ENCODE peak calls at places on chromosomes 11 and 22, in four cellular contexts. One of them, this sample, is unnamed.

GRCh38 chr22:21009638-21010425 is 5.1 kb upstream of the P2RX6 start:
- DNase-seq in stimulated activated CD4-positive, alpha-beta T cell treated with anti-CD3 and anti-CD28 coated beads, TNF-alpha, amount 100 ng/mL, for 1 hour: no peak
- DNase-seq in GM13977: no peak
- DNase-seq in DMS53: peak
- DNase-seq in this sample: peak

GRCh38 chr11:95908826-95909225 is 15.1 kb downstream of the MTMR2 start:
- DNase-seq in GM13977: no peak
- DNase-seq in stimulated activated CD4-positive, alpha-beta T cell treated with anti-CD3 and anti-CD28 coated beads, TNF-alpha, amount 100 ng/mL, for 1 hour: no peak
- DNase-seq in DMS53: no peak
- DNase-seq in this sample: no peak

GRCh38 chr22:50016308-50016987 is 3.9 kb upstream of the IL17REL start:
- DNase-seq in stimulated activated CD4-positive, alpha-beta T cell treated with anti-CD3 and anti-CD28 coated beads, TNF-alpha, amount 100 ng/mL, for 1 hour: no peak
- DNase-seq in DMS53: no peak
- DNase-seq in GM13977: no peak
- DNase-seq in this sample: no peak

GRCh38 chr11:11977206-11977938 is 31.1 kb downstream of the DKK3 start:
- DNase-seq in DMS53: no peak
- DNase-seq in stimulated activated CD4-positive, alpha-beta T cell treated with anti-CD3 and anti-CD28 coated beads, TNF-alpha, amount 100 ng/mL, for 1 hour: no peak
- DNase-seq in GM13977: no peak
- DNase-seq in this sample: peak

GRCh38 chr11:74055938-74056337 is 47.1 kb upstream of the UCP3 start:
- DNase-seq in DMS53: peak
- DNase-seq in GM13977: no peak
- DNase-seq in stimulated activated CD4-positive, alpha-beta T cell treated with anti-CD3 and anti-CD28 coated beads, TNF-alpha, amount 100 ng/mL, for 1 hour: no peak
- DNase-seq in this sample: no peak

GRCh38 chr11:132068556-132068955 is 698.1 kb downstream of the NTM start:
- DNase-seq in stimulated activated CD4-positive, alpha-beta T cell treated with anti-CD3 and anti-CD28 coated beads, TNF-alpha, amount 100 ng/mL, for 1 hour: no peak
- DNase-seq in GM13977: no peak
- DNase-seq in DMS53: no peak
- DNase-seq in this sample: no peak

GRCh38 chr22:28951969-28952521 is 68.7 kb downstream of the ZNRF3 start:
- DNase-seq in GM13977: no peak
- DNase-seq in DMS53: no peak
- DNase-seq in stimulated activated CD4-positive, alpha-beta T cell treated with anti-CD3 and anti-CD28 coated beads, TNF-alpha, amount 100 ng/mL, for 1 hour: no peak
- DNase-seq in this sample: peak

GRCh38 chr11:102346748-102347525 is at the start of gene BIRC2:
- DNase-seq in DMS53: peak
- DNase-seq in GM13977: peak
- DNase-seq in stimulated activated CD4-positive, alpha-beta T cell treated with anti-CD3 and anti-CD28 coated beads, TNF-alpha, amount 100 ng/mL, for 1 hour: peak
- DNase-seq in this sample: peak

GRCh38 chr22:42930810-42931420 is 73.8 kb upstream of the ARFGAP3 start:
- DNase-seq in DMS53: peak
- DNase-seq in GM13977: no peak
- DNase-seq in stimulated activated CD4-positive, alpha-beta T cell treated with anti-CD3 and anti-CD28 coated beads, TNF-alpha, amount 100 ng/mL, for 1 hour: no peak
- DNase-seq in this sample: no peak

GRCh38 chr22:47836957-47837356 is 1074.5 kb downstream of the TBC1D22A start:
- DNase-seq in GM13977: no peak
- DNase-seq in DMS53: no peak
- DNase-seq in stimulated activated CD4-positive, alpha-beta T cell treated with anti-CD3 and anti-CD28 coated beads, TNF-alpha, amount 100 ng/mL, for 1 hour: no peak
- DNase-seq in this sample: no peak

GRCh38 chr11:69131644-69132300 is 24.0 kb upstream of the SMIM38 start:
- DNase-seq in stimulated activated CD4-positive, alpha-beta T cell treated with anti-CD3 and anti-CD28 coated beads, TNF-alpha, amount 100 ng/mL, for 1 hour: no peak
- DNase-seq in GM13977: peak
- DNase-seq in DMS53: peak
- DNase-seq in this sample: peak

GRCh38 chr11:11463397-11463796 is 110.3 kb upstream of the CSNK2A3 start:
- DNase-seq in stimulated activated CD4-positive, alpha-beta T cell treated with anti-CD3 and anti-CD28 coated beads, TNF-alpha, amount 100 ng/mL, for 1 hour: no peak
- DNase-seq in GM13977: no peak
- DNase-seq in DMS53: no peak
- DNase-seq in this sample: no peak

GRCh38 chr11:6746086-6746618 is 25.6 kb downstream of the OR2AG2 start:
- DNase-seq in DMS53: no peak
- DNase-seq in stimulated activated CD4-positive, alpha-beta T cell treated with anti-CD3 and anti-CD28 coated beads, TNF-alpha, amount 100 ng/mL, for 1 hour: no peak
- DNase-seq in GM13977: peak
- DNase-seq in this sample: no peak

GRCh38 chr11:111352935-111353695 is 26.0 kb downstream of the POU2AF1 start:
- DNase-seq in stimulated activated CD4-positive, alpha-beta T cell treated with anti-CD3 and anti-CD28 coated beads, TNF-alpha, amount 100 ng/mL, for 1 hour: no peak
- DNase-seq in DMS53: no peak
- DNase-seq in GM13977: no peak
- DNase-seq in this sample: peak

GRCh38 chr11:23123766-23124165 is 263.5 kb upstream of the CCDC179 start:
- DNase-seq in stimulated activated CD4-positive, alpha-beta T cell treated with anti-CD3 and anti-CD28 coated beads, TNF-alpha, amount 100 ng/mL, for 1 hour: no peak
- DNase-seq in DMS53: peak
- DNase-seq in GM13977: no peak
- DNase-seq in this sample: peak